ENCODE peak calls at places on chromosomes 13 and 19, in four cellular contexts. X is uterus, Z is OCI-LY7, C is breast epithelium. B is an unnamed sample.

GRCh38 chr13:49494645-49495044 is 1.1 kb upstream of the PHF11 start:
- DNase-seq in C (no peak), X (no peak), Z (peak), B (no peak)

GRCh38 chr19:39087907-39088686 is 3.9 kb downstream of the ACP7 start:
- DNase-seq in X (no peak), Z (no peak), C (no peak), B (no peak)

GRCh38 chr13:113863511-113864302 is at the start of gene GAS6:
- DNase-seq in X (peak), C (peak), Z (no peak), B (peak)

GRCh38 chr13:38366954-38367645 is 17.4 kb downstream of the UFM1 start:
- DNase-seq in C (no peak), Z (no peak), X (no peak), B (no peak)

GRCh38 chr13:97119899-97120745 is 102.0 kb upstream of the MBNL2 start:
- DNase-seq in X (no peak), Z (no peak), C (no peak), B (no peak)

GRCh38 chr13:79741006-79741405 is 260.1 kb downstream of the NDFIP2 start:
- DNase-seq in C (no peak), Z (no peak), X (no peak), B (no peak)

GRCh38 chr19:52535831-52536800 is 8.6 kb downstream of the ZNF808 start:
- DNase-seq in C (peak), Z (peak), X (peak), B (peak)

GRCh38 chr19:14786421-14786851 is 8.1 kb upstream of the ADGRE2 start:
- DNase-seq in Z (peak), X (no peak), C (no peak), B (no peak)

DNA sequence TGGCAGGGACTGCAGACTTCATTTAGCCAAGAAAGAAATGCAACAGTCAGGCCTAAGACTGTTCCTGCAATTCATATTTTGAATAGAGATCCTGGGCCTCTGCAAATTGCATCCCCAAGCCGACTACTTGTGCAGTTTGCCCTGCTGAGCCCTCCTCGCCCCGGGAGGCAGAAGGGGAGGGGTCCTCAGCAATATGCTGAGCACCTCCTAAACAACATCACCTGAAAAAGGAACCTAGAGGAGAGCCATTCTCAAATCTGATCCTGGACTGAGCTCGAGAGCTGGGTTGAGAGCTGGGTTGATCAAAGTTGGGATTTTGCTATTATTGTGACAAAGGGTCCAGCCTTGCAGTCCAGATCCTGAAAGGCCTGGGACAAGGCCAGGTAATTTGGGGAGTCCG is 129.8 kb downstream of the STK24 start:
- DNase-seq in X (no peak), C (no peak), Z (no peak), B (no peak)
- H3K27ac ChIP-seq in X (no peak), C (peak), Z (no peak), B (no peak)

GRCh38 chr13:73997964-73998363 is 136.2 kb downstream of the KLF12 start:
- DNase-seq in Z (no peak), X (no peak), C (no peak), B (no peak)

GRCh38 chr13:73998631-73999030 is 135.6 kb downstream of the KLF12 start:
- DNase-seq in X (no peak), Z (no peak), C (no peak), B (no peak)

GRCh38 chr13:73996569-73996968 is 137.6 kb downstream of the KLF12 start:
- DNase-seq in C (no peak), Z (no peak), X (no peak), B (no peak)

GRCh38 chr13:74003374-74003773 is 130.8 kb downstream of the KLF12 start:
- DNase-seq in X (no peak), Z (no peak), C (no peak), B (no peak)

GRCh38 chr13:74000906-74001305 is 133.3 kb downstream of the KLF12 start:
- DNase-seq in X (no peak), C (no peak), Z (no peak), B (no peak)
- H3K27ac ChIP-seq in X (no peak), C (no peak), Z (no peak), B (no peak)

DNA sequence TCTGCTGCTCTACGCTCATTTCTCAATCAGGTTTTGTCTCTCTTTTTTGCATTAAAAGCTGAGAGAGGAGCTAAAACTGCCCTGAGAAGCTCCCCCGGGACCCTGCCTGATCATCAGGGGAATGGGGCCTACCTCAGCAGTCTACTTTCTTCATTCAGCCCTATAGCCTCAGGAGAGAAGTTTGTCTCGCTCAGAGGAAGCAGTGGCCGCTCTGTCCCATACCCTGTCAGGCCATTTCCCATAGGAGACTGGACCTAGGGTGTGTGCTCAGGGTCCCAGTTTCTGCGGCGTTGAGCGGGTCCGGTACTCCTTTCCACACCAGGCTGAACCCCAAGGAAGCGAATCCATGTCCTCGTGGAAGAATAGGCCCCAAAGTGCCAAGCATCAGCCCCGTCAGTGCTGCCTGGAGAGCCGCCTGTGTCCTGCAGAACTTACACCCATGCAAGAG is 21.7 kb downstream of the UBE2L5 start:
- DNase-seq in C (no peak), Z (peak), X (no peak), B (no peak)
- H3K27ac ChIP-seq in C (no peak), Z (peak), X (no peak), B (no peak)

GRCh38 chr19:19663292-19664120 is at the start of gene ATP13A1:
- DNase-seq in Z (peak), X (peak), C (peak), B (peak)

GRCh38 chr19:19662866-19663291 is 597 bp downstream of the ATP13A1 start:
- DNase-seq in C (no peak), Z (no peak), X (no peak), B (no peak)

GRCh38 chr19:19661675-19662251 is 1.7 kb downstream of the ATP13A1 start:
- DNase-seq in X (no peak), Z (peak), C (no peak), B (no peak)

GRCh38 chr19:19661141-19661674 is 2.3 kb downstream of the ATP13A1 start:
- DNase-seq in C (no peak), X (no peak), Z (no peak), B (no peak)

GRCh38 chr19:19662344-19662743 is 1.1 kb downstream of the ATP13A1 start:
- DNase-seq in X (no peak), Z (peak), C (no peak), B (no peak)
- H3K27ac ChIP-seq in X (no peak), Z (peak), C (peak), B (no peak)

DNA sequence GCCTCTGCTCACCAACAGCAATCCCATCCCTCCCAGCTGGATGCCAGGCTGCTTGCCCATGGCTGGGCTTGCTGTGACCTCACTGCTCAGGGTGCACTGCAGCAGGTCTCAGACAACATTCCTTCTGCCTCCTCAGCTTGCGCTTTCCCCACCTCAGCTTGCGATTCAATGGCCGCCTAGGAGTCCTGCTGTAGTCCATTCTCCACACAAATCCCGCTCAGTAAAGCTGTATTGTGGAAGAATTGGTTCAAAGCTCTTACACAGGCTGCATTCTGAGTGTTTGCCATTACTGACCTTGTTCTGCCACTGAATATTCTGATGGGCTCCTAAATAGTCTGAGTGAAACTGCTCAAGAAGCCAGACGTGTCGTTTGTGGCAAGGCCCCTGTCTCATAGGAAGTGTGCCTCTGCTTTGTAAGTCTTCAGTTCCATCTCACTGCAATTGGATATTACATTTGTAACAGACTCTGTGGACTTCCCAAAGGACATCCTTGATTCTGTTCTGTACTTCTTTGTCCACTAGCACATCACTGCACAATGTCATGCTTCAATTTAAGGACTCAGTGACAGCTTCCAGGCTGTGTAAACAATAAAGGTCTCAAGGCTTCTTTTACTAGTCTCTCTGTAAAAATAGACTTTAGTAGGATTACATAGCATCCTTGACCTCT is 49.8 kb downstream of the KATNAL1 start:
- DNase-seq in Z (peak), X (no peak), C (no peak), B (no peak)
- H3K27ac ChIP-seq in Z (peak), X (peak), C (no peak), B (peak)

DNA sequence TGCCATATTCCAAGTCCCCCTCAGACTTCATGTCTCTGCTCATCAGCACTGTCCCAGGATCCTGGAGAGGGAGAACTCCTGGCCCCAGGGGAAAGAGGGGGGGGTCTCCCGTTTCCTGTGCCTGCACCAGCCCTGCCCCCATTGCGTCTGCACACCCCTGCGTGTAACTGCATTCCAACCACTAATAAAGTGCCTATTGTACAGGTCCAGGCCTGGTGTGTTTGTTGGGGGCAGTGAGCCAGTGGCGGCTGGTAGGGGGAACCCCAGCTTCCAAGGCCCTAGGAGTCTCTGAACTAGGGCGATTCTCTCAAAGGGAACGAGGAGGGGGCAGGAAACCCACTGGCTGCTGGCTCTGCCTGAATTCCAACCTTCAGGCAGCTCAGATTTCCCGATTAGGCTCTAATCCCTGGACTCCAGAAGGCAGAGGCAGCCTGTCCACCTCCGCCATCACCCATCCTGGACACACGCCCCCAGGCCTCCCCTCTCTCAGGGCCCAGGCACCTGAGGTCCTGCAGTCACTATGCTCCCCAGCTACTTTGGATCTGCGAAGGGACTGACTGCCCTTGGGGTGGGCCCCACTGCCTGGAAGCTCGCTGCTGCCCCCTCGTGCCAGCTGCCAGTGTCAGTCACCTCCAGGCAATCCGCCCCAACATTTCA is 9.7 kb upstream of the ILF3 start:
- DNase-seq in C (peak), Z (peak), X (peak), B (peak)
- H3K27ac ChIP-seq in C (peak), Z (peak), X (peak), B (peak)

GRCh38 chr13:112696869-112697465 is 7.1 kb downstream of the ATP11A start:
- DNase-seq in Z (no peak), C (no peak), X (no peak), B (no peak)

GRCh38 chr13:112696001-112696868 is 6.4 kb downstream of the ATP11A start:
- DNase-seq in X (no peak), C (no peak), Z (no peak), B (no peak)

GRCh38 chr13:112692104-112692503 is 2.3 kb downstream of the ATP11A start:
- DNase-seq in Z (no peak), X (no peak), C (no peak), B (no peak)

GRCh38 chr13:112692586-112692985 is 2.7 kb downstream of the ATP11A start:
- DNase-seq in Z (no peak), X (no peak), C (no peak), B (no peak)

DNA sequence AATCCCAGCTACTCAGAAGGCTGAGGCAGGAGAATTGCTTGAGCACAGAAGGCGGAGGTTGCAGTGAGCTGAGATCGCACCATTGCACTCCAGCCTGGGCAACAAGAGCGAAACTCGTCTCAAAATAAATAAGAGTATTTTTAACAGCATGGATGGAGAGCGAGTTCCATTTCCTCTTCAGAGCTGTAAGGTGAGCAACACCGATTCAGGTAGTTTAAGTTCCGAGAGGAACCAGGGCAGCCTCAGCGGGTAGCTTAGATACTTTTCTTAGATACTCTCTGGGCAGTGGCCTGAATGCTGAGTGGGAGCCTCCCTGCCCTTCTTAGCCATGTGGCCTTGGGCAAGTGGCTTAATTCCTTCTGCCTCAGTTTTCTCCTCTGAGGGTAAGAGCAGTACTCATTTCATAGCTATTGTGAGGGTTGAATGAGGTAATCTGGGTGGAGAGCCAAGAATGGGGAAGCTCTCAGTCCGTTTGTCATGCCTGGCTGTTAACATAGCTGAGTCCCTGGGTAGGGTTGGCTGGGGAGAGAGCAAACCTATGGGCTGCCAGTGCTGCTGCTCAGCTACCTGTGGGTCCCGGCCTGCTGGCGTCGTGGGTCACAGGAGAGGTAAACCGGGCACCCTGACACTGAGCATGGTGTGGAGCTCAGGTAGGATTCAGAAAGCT is 4.1 kb downstream of the ATP11A start:
- DNase-seq in Z (no peak), X (no peak), C (no peak), B (no peak)
- H3K27ac ChIP-seq in Z (no peak), X (no peak), C (no peak), B (no peak)

GRCh38 chr13:40982772-40983171 is 36.3 kb downstream of the ELF1 start:
- DNase-seq in Z (peak), X (peak), C (no peak), B (no peak)

GRCh38 chr13:40983725-40984669 is 35.1 kb downstream of the ELF1 start:
- DNase-seq in X (no peak), Z (no peak), C (no peak), B (no peak)

GRCh38 chr13:40981949-40982348 is 37.2 kb downstream of the ELF1 start:
- DNase-seq in Z (no peak), C (no peak), X (no peak), B (no peak)

GRCh38 chr13:40984670-40985366 is 34.3 kb downstream of the ELF1 start:
- DNase-seq in X (no peak), Z (peak), C (no peak), B (no peak)

GRCh38 chr13:40983269-40983668 is 35.8 kb downstream of the ELF1 start:
- DNase-seq in C (no peak), Z (no peak), X (no peak), B (no peak)
- H3K27ac ChIP-seq in C (peak), Z (peak), X (peak), B (peak)

GRCh38 chr19:46875234-46875633 is 14.4 kb downstream of the ARHGAP35 start:
- DNase-seq in C (no peak), X (no peak), Z (no peak), B (no peak)
- H3K27ac ChIP-seq in C (peak), X (no peak), Z (no peak), B (no peak)

DNA sequence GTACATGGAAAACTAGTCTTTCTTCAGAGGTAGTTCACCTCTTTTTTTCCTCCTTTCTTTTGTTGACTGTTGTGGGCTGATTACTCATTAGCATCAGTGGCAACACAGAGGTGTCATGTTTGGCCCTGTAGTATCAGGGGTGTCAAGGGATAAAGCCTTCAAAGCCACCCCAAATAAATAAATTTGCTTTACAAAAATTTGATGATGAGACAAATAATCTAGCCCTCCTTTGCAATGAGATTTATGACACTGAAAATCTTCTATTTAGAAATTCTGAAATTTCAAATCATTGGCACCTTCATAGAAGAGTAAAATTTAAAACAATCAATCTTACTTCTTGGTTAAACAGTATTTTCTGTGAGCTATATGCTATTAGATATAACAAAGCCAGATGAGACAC is 1.9 kb downstream of the LACC1 start:
- DNase-seq in Z (no peak), X (no peak), C (no peak), B (no peak)
- H3K27ac ChIP-seq in Z (no peak), X (no peak), C (no peak), B (no peak)